ENCODE peak calls at places on chromosome 1, in eight cellular contexts. One of them, this sample, is unnamed.

GRCh38 chr1:30901798-30902652 is 6.5 kb downstream of the SDC3 start:
- DNase-seq in gastrocnemius medialis: no peak
- DNase-seq in Caco-2: no peak
- DNase-seq in DND-41: no peak
- DNase-seq in tibial nerve: no peak
- DNase-seq in psoas muscle: no peak
- DNase-seq in neuronal stem cell: no peak
- DNase-seq in MM.1S: no peak
- DNase-seq in this sample: no peak

GRCh38 chr1:79079770-79080169 is 73.2 kb upstream of the ADGRL4 start:
- DNase-seq in gastrocnemius medialis: no peak
- DNase-seq in Caco-2: no peak
- DNase-seq in DND-41: no peak
- DNase-seq in tibial nerve: no peak
- DNase-seq in psoas muscle: no peak
- DNase-seq in neuronal stem cell: no peak
- DNase-seq in MM.1S: no peak
- DNase-seq in this sample: no peak

GRCh38 chr1:22380024-22380785 is 71.4 kb upstream of the ZBTB40 start:
- DNase-seq in gastrocnemius medialis: no peak
- DNase-seq in Caco-2: no peak
- DNase-seq in DND-41: no peak
- DNase-seq in tibial nerve: no peak
- DNase-seq in psoas muscle: peak; percentile 27
- DNase-seq in neuronal stem cell: no peak
- DNase-seq in MM.1S: no peak
- DNase-seq in this sample: no peak

GRCh38 chr1:25810341-25811299 is 9.1 kb upstream of the MTFR1L start:
- DNase-seq in gastrocnemius medialis: peak; percentile 67
- DNase-seq in Caco-2: peak; percentile 79
- DNase-seq in DND-41: peak; percentile 78
- DNase-seq in tibial nerve: peak; percentile 59
- DNase-seq in psoas muscle: peak; percentile 74
- DNase-seq in neuronal stem cell: peak; percentile 77
- DNase-seq in MM.1S: peak; percentile 50
- DNase-seq in this sample: no peak

GRCh38 chr1:219155140-219155539 is 18.5 kb upstream of the LYPLAL1 start:
- DNase-seq in gastrocnemius medialis: no peak
- DNase-seq in Caco-2: no peak
- DNase-seq in DND-41: no peak
- DNase-seq in tibial nerve: no peak
- DNase-seq in psoas muscle: no peak
- DNase-seq in neuronal stem cell: no peak
- DNase-seq in MM.1S: no peak
- DNase-seq in this sample: no peak

GRCh38 chr1:245404527-245404926 is 249.7 kb downstream of the KIF26B start:
- DNase-seq in gastrocnemius medialis: no peak
- DNase-seq in Caco-2: no peak
- DNase-seq in DND-41: no peak
- DNase-seq in tibial nerve: no peak
- DNase-seq in psoas muscle: no peak
- DNase-seq in neuronal stem cell: no peak
- DNase-seq in MM.1S: no peak
- DNase-seq in this sample: no peak

GRCh38 chr1:167548059-167548932 is 5.3 kb downstream of the CREG1 start:
- DNase-seq in gastrocnemius medialis: no peak
- DNase-seq in Caco-2: no peak
- DNase-seq in DND-41: no peak
- DNase-seq in tibial nerve: no peak
- DNase-seq in psoas muscle: no peak
- DNase-seq in neuronal stem cell: no peak
- DNase-seq in MM.1S: no peak
- DNase-seq in this sample: no peak

GRCh38 chr1:198622532-198623218 is 16.2 kb upstream of the PTPRC start:
- DNase-seq in gastrocnemius medialis: no peak
- DNase-seq in Caco-2: no peak
- DNase-seq in DND-41: no peak
- DNase-seq in tibial nerve: no peak
- DNase-seq in psoas muscle: no peak
- DNase-seq in neuronal stem cell: no peak
- DNase-seq in MM.1S: no peak
- DNase-seq in this sample: no peak

GRCh38 chr1:229048896-229049295 is 222.0 kb upstream of the RAB4A start:
- DNase-seq in gastrocnemius medialis: no peak
- DNase-seq in Caco-2: no peak
- DNase-seq in DND-41: no peak
- DNase-seq in tibial nerve: no peak
- DNase-seq in psoas muscle: no peak
- DNase-seq in neuronal stem cell: no peak
- DNase-seq in MM.1S: no peak
- DNase-seq in this sample: no peak

GRCh38 chr1:172390620-172391491 is 29.6 kb upstream of the C1orf105 start:
- DNase-seq in gastrocnemius medialis: no peak
- DNase-seq in Caco-2: no peak
- DNase-seq in DND-41: no peak
- DNase-seq in tibial nerve: peak; percentile 18
- DNase-seq in psoas muscle: no peak
- DNase-seq in neuronal stem cell: no peak
- DNase-seq in MM.1S: peak; percentile 25
- DNase-seq in this sample: no peak

GRCh38 chr1:183472488-183473285 is at the start of gene SMG7:
- DNase-seq in gastrocnemius medialis: peak; percentile 34
- DNase-seq in Caco-2: no peak
- DNase-seq in DND-41: peak; percentile 79
- DNase-seq in tibial nerve: peak; percentile 16
- DNase-seq in psoas muscle: peak; percentile 60
- DNase-seq in neuronal stem cell: no peak
- DNase-seq in MM.1S: peak; percentile 46
- DNase-seq in this sample: no peak

GRCh38 chr1:224182866-224183590 is at the start of gene DEGS1:
- DNase-seq in gastrocnemius medialis: peak; percentile 82
- DNase-seq in Caco-2: peak; percentile 93
- DNase-seq in DND-41: peak; percentile 84
- DNase-seq in tibial nerve: peak; percentile 68
- DNase-seq in psoas muscle: peak; percentile 81
- DNase-seq in neuronal stem cell: peak; percentile 90
- DNase-seq in MM.1S: peak; percentile 90
- DNase-seq in this sample: peak; percentile 42

GRCh38 chr1:201404722-201405483 is 5.8 kb upstream of the LAD1 start:
- DNase-seq in gastrocnemius medialis: no peak
- DNase-seq in Caco-2: no peak
- DNase-seq in DND-41: no peak
- DNase-seq in tibial nerve: no peak
- DNase-seq in psoas muscle: no peak
- DNase-seq in neuronal stem cell: no peak
- DNase-seq in MM.1S: no peak
- DNase-seq in this sample: no peak

GRCh38 chr1:170041423-170042207 is 32.9 kb downstream of the KIFAP3 start:
- DNase-seq in gastrocnemius medialis: no peak
- DNase-seq in Caco-2: no peak
- DNase-seq in DND-41: no peak
- DNase-seq in tibial nerve: no peak
- DNase-seq in psoas muscle: no peak
- DNase-seq in neuronal stem cell: no peak
- DNase-seq in MM.1S: no peak
- DNase-seq in this sample: no peak
- H3K4me3 ChIP-seq in gastrocnemius medialis: no peak overlapping the region
- H3K4me3 ChIP-seq in Caco-2: no peak overlapping the region
- H3K4me3 ChIP-seq in DND-41: no peak overlapping the region
- H3K4me3 ChIP-seq in tibial nerve: no peak overlapping the region
- H3K4me3 ChIP-seq in psoas muscle: no peak overlapping the region
- H3K4me3 ChIP-seq in neuronal stem cell: no peak overlapping the region
- H3K4me3 ChIP-seq in MM.1S: no peak overlapping the region
- H3K4me3 ChIP-seq in this sample: no peak overlapping the region

DNA sequence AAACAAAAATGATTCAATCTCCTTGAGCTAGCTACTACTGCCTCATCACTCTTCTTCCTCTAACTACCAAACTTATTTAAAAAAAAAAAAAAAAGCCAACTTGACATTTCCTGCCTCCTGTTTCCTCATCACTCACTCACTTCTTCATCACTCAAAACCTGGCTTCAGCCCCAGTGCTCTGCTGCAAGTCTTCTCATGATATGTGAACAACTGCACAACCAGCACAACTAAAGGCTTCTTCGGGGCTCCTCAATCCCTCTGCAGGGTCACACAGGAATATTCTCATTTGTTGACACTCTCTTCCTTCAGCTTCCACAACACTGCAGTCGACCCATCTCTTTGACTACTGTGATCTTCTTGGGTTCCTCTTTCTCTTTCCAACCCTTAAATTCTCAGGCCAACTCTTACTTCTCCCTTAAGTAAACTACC is 7.6 kb downstream of the MTF1 start:
- DNase-seq in gastrocnemius medialis: no peak
- DNase-seq in Caco-2: no peak
- DNase-seq in DND-41: no peak
- DNase-seq in tibial nerve: no peak
- DNase-seq in psoas muscle: no peak
- DNase-seq in neuronal stem cell: no peak
- DNase-seq in MM.1S: no peak
- DNase-seq in this sample: no peak
- H3K4me1 ChIP-seq in gastrocnemius medialis: peaks cover 27% of the 10 kb centered on the region
- H3K4me1 ChIP-seq in Caco-2: no peaks in the 10 kb centered on the region
- H3K4me1 ChIP-seq in DND-41: peaks cover 13% of the 10 kb centered on the region
- H3K4me1 ChIP-seq in tibial nerve: peaks cover 15% of the 10 kb centered on the region
- H3K4me1 ChIP-seq in psoas muscle: peaks cover 26% of the 10 kb centered on the region
- H3K4me1 ChIP-seq in neuronal stem cell: no peaks in the 10 kb centered on the region
- H3K4me1 ChIP-seq in MM.1S: peaks cover 5% of the 10 kb centered on the region
- H3K4me1 ChIP-seq in this sample: peaks cover 26% of the 10 kb centered on the region

GRCh38 chr1:227729881-227730629 is 5.0 kb downstream of the JMJD4 start:
- DNase-seq in gastrocnemius medialis: peak; percentile 41
- DNase-seq in Caco-2: peak; percentile 40
- DNase-seq in DND-41: peak; percentile 50
- DNase-seq in tibial nerve: no peak
- DNase-seq in psoas muscle: no peak
- DNase-seq in neuronal stem cell: peak; percentile 31
- DNase-seq in MM.1S: peak; percentile 65
- DNase-seq in this sample: no peak

GRCh38 chr1:227728892-227729143 is 6.3 kb downstream of the JMJD4 start:
- DNase-seq in gastrocnemius medialis: no peak
- DNase-seq in Caco-2: no peak
- DNase-seq in DND-41: no peak
- DNase-seq in tibial nerve: no peak
- DNase-seq in psoas muscle: no peak
- DNase-seq in neuronal stem cell: no peak
- DNase-seq in MM.1S: no peak
- DNase-seq in this sample: no peak

GRCh38 chr1:227730630-227731151 is 4.4 kb downstream of the JMJD4 start:
- DNase-seq in gastrocnemius medialis: no peak
- DNase-seq in Caco-2: no peak
- DNase-seq in DND-41: no peak
- DNase-seq in tibial nerve: no peak
- DNase-seq in psoas muscle: no peak
- DNase-seq in neuronal stem cell: no peak
- DNase-seq in MM.1S: no peak
- DNase-seq in this sample: no peak

GRCh38 chr1:227728059-227728891 is 6.8 kb downstream of the JMJD4 start:
- DNase-seq in gastrocnemius medialis: peak; percentile 80
- DNase-seq in Caco-2: peak; percentile 75
- DNase-seq in DND-41: peak; percentile 78
- DNase-seq in tibial nerve: peak; percentile 38
- DNase-seq in psoas muscle: peak; percentile 79
- DNase-seq in neuronal stem cell: peak; percentile 62
- DNase-seq in MM.1S: peak; percentile 73
- DNase-seq in this sample: peak; percentile 83

DNA sequence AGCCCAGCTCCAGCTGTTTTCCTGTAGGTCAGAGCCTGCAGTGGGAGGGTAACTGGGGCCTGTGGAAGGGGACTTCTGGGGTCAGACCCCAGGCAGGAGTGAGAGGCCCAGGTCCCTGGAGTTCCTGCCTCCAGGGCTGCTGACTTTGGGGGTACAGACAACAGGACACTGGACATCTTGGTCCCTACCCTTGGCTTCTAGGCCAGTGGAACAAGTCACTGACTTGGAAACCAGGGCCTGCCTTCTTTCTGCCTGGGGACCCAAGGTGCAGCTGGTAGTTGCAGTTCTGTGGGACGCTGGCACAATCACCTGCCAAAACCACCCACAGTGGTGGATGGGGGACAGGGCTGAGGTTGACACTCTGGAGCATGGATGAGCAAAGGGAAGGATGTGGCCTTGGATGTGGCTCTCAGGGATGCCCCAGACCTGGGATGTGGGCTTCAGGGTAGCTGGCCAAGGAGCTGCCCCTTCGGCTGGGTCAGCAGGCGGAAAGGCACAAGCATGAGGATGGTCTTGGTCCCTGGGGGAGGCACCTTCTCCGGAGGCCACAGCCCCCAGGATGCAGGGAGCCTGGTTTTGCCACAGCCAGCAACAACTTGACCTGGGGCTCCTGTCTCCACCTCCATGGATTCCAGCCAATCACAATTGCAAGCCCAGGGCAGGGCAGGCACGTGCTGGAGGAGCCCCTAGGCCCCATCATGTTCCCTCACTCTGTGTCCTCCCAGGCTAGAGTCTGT is 5.8 kb downstream of the JMJD4 start:
- DNase-seq in gastrocnemius medialis: no peak
- DNase-seq in Caco-2: peak; percentile 10
- DNase-seq in DND-41: peak; percentile 25
- DNase-seq in tibial nerve: no peak
- DNase-seq in psoas muscle: no peak
- DNase-seq in neuronal stem cell: no peak
- DNase-seq in MM.1S: peak; percentile 25
- DNase-seq in this sample: no peak
- H3K4me3 ChIP-seq in gastrocnemius medialis: peak overlapping the region; percentile 59
- H3K4me3 ChIP-seq in Caco-2: peak overlapping the region; percentile 46
- H3K4me3 ChIP-seq in DND-41: peak overlapping the region; percentile 27
- H3K4me3 ChIP-seq in tibial nerve: no peak overlapping the region
- H3K4me3 ChIP-seq in psoas muscle: peak overlapping the region; percentile 67
- H3K4me3 ChIP-seq in neuronal stem cell: peak overlapping the region; percentile 92
- H3K4me3 ChIP-seq in MM.1S: peak overlapping the region; percentile 80
- H3K4me3 ChIP-seq in this sample: peak overlapping the region; percentile 71

DNA sequence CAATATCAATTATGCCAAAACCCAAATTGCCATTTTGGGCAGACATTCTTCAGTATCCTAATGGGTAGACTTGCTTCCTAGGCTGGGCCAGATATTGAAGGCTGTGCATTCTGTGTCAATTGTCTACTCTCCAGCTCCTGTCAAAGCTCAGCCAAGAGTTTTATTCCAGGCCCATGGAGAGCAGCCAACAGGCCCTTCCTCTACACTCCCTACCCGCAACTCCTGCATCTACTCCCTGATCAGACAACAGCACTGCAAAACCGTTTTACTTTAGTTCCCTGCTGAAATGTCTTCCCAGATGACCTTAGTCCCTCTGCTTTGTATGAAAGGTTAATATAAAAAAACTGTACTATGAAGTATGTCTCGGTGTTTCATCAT is 6.6 kb upstream of the ADORA3 start:
- DNase-seq in gastrocnemius medialis: no peak
- DNase-seq in Caco-2: no peak
- DNase-seq in DND-41: no peak
- DNase-seq in tibial nerve: no peak
- DNase-seq in psoas muscle: no peak
- DNase-seq in neuronal stem cell: no peak
- DNase-seq in MM.1S: no peak
- DNase-seq in this sample: no peak
- H3K4me1 ChIP-seq in gastrocnemius medialis: peaks cover 17% of the 10 kb centered on the region
- H3K4me1 ChIP-seq in Caco-2: peaks cover 28% of the 10 kb centered on the region
- H3K4me1 ChIP-seq in DND-41: peaks cover 24% of the 10 kb centered on the region
- H3K4me1 ChIP-seq in tibial nerve: peaks cover 45% of the 10 kb centered on the region
- H3K4me1 ChIP-seq in psoas muscle: peaks cover 27% of the 10 kb centered on the region
- H3K4me1 ChIP-seq in neuronal stem cell: no peaks in the 10 kb centered on the region
- H3K4me1 ChIP-seq in MM.1S: peaks cover 23% of the 10 kb centered on the region
- H3K4me1 ChIP-seq in this sample: peaks cover 9% of the 10 kb centered on the region

GRCh38 chr1:207298186-207298585 is 23.3 kb upstream of the CD55 start:
- DNase-seq in gastrocnemius medialis: no peak
- DNase-seq in Caco-2: no peak
- DNase-seq in DND-41: no peak
- DNase-seq in tibial nerve: no peak
- DNase-seq in psoas muscle: no peak
- DNase-seq in neuronal stem cell: no peak
- DNase-seq in MM.1S: no peak
- DNase-seq in this sample: no peak
- H3K4me3 ChIP-seq in gastrocnemius medialis: no peak overlapping the region
- H3K4me3 ChIP-seq in Caco-2: no peak overlapping the region
- H3K4me3 ChIP-seq in DND-41: no peak overlapping the region
- H3K4me3 ChIP-seq in tibial nerve: no peak overlapping the region
- H3K4me3 ChIP-seq in psoas muscle: no peak overlapping the region
- H3K4me3 ChIP-seq in neuronal stem cell: no peak overlapping the region
- H3K4me3 ChIP-seq in MM.1S: no peak overlapping the region
- H3K4me3 ChIP-seq in this sample: peak overlapping the region; percentile 32

This sample was measured in ascending aorta.